ENCODE peak calls at places on chromosomes 2 and 18, in five cellular contexts. J is amniotic stem cell, L is AG20443, Q is ELF-1, Y is BJ. V is an unnamed sample.
A peak's percentile ranks its signal among the peaks of the same experiment; 100 is the strongest.

GRCh38 chr2:124024491-124025348 is at the start of gene CNTNAP5:
- DNase-seq in Y (no peak), L (peak; percentile 73), Q (peak; percentile 94), J (no peak), V (no peak)

GRCh38 chr18:26756556-26756955 is 109.0 kb downstream of the AQP4 start:
- DNase-seq in L (no peak), Q (no peak), J (no peak), Y (no peak), V (no peak)

GRCh38 chr2:126795661-126796060 is 103.0 kb upstream of the TEX51 start:
- DNase-seq in Y (no peak), J (no peak), Q (no peak), L (no peak), V (no peak)

GRCh38 chr2:234593636-234594035 is 96.8 kb upstream of the ARL4C start:
- DNase-seq in Q (no peak), Y (peak; percentile 16), L (peak; percentile 22), J (no peak), V (no peak)

GRCh38 chr2:88450925-88451575 is 1.4 kb downstream of the FOXI3 start:
- DNase-seq in L (no peak), J (no peak), Q (peak; percentile 34), Y (no peak), V (no peak)

GRCh38 chr18:29436459-29436858 is 1259.5 kb upstream of the CDH2 start:
- DNase-seq in L (no peak), Y (no peak), J (no peak), Q (no peak), V (no peak)

GRCh38 chr18:68426731-68427315 is 288.1 kb downstream of the TMX3 start:
- DNase-seq in L (peak; percentile 9), Y (no peak), J (no peak), Q (no peak), V (no peak)

GRCh38 chr2:181952413-181953226 is 33.0 kb upstream of the PPP1R1C start:
- DNase-seq in Q (no peak), J (no peak), L (no peak), Y (no peak), V (no peak)

GRCh38 chr2:239002591-239002959 is 154.7 kb downstream of the TWIST2 start:
- DNase-seq in L (no peak), J (no peak), Q (no peak), Y (no peak), V (no peak)

GRCh38 chr2:184072470-184072869 is 525.9 kb upstream of the ZNF804A start:
- DNase-seq in L (no peak), Y (no peak), Q (no peak), J (no peak), V (no peak)

GRCh38 chr2:37795938-37796337 is 124.5 kb upstream of the CDC42EP3 start:
- DNase-seq in J (peak; percentile 48), L (peak; percentile 67), Y (peak; percentile 74), Q (no peak), V (peak; percentile 59)

V was measured in stromal cell of bone marrow.